ENCODE peak calls at places on chromosomes 16 and 17, in seven cellular contexts. N is tibial artery, F is RWPE1, A is AG09319, E is H9, D is fibroblast of pulmonary artery, K is OCI-LY7. W is an unnamed sample.

GRCh38 chr17:72477529-72477928 is 356.7 kb downstream of the SOX9 start:
- DNase-seq in D (no peak), F (peak; percentile 46), K (no peak), N (no peak), E (no peak), A (no peak), W (no peak)

GRCh38 chr16:50742521-50743150 is 750 bp downstream of the CYLD start:
- DNase-seq in A (no peak), N (peak; percentile 68), K (peak; percentile 44), E (no peak), D (peak; percentile 20), F (peak; percentile 36), W (peak; percentile 64)

GRCh38 chr17:35313875-35314409 is 59.5 kb downstream of the SLFN11 start:
- DNase-seq in K (no peak), A (no peak), N (peak; percentile 68), E (peak; percentile 42), F (no peak), D (no peak), W (peak; percentile 32)

GRCh38 chr17:61398721-61399130 is 917 bp upstream of the TBX2 start:
- DNase-seq in A (no peak), D (no peak), E (no peak), K (no peak), N (no peak), F (no peak), W (no peak)

GRCh38 chr17:29571883-29572681 is 3.6 kb downstream of the TP53I13 start:
- DNase-seq in A (no peak), K (no peak), F (no peak), N (peak; percentile 68), D (no peak), E (peak; percentile 35), W (peak; percentile 16)

GRCh38 chr17:20967776-20968175 is 75.0 kb downstream of the USP22 start:
- DNase-seq in A (no peak), E (no peak), D (peak; percentile 29), K (no peak), N (no peak), F (no peak), W (no peak)

GRCh38 chr17:6639651-6640535 is 618 bp downstream of the KIAA0753 start:
- DNase-seq in N (peak; percentile 63), K (peak; percentile 53), D (peak; percentile 45), F (peak; percentile 25), E (peak; percentile 52), A (peak; percentile 3), W (peak; percentile 36)

GRCh38 chr16:85420501-85421337 is 192.4 kb upstream of the GSE1 start:
- DNase-seq in N (no peak), F (peak; percentile 49), D (peak; percentile 58), K (peak; percentile 77), E (peak; percentile 78), A (no peak), W (peak; percentile 83)

GRCh38 chr16:48681520-48681919 is 71.5 kb upstream of the N4BP1 start:
- DNase-seq in F (peak; percentile 8), E (no peak), A (no peak), K (peak; percentile 7), N (no peak), D (no peak), W (no peak)

GRCh38 chr17:58002154-58002553 is 4.9 kb downstream of the SRSF1 start:
- DNase-seq in N (no peak), A (no peak), K (no peak), D (no peak), E (no peak), F (no peak), W (no peak)

GRCh38 chr17:63140255-63140654 is 174.2 kb downstream of the TANC2 start:
- DNase-seq in K (no peak), E (no peak), F (no peak), D (peak; percentile 48), A (no peak), N (no peak), W (no peak)

GRCh38 chr17:50564916-50565315 is 4.4 kb downstream of the CACNA1G start:
- DNase-seq in E (no peak), F (no peak), A (peak; percentile 83), D (peak; percentile 76), K (no peak), N (peak; percentile 90), W (no peak)

GRCh38 chr17:37605813-37606505 is 3.3 kb downstream of the SYNRG start:
- DNase-seq in F (no peak), N (no peak), E (no peak), D (no peak), A (no peak), K (peak; percentile 78), W (no peak)

GRCh38 chr16:65212791-65213190 is 90.9 kb upstream of the CDH11 start:
- DNase-seq in N (no peak), K (no peak), D (no peak), A (no peak), E (no peak), F (no peak), W (no peak)

GRCh38 chr16:89863741-89864391 is 9.5 kb upstream of the TCF25 start:
- DNase-seq in E (no peak), D (peak; percentile 84), F (peak; percentile 33), N (no peak), K (peak; percentile 71), A (no peak), W (no peak)

GRCh38 chr16:66740533-66740932 is 10.9 kb downstream of the DYNC1LI2 start:
- DNase-seq in K (no peak), N (no peak), A (no peak), F (no peak), D (peak; percentile 42), E (no peak), W (no peak)

GRCh38 chr17:51298508-51299371 is 38.4 kb downstream of the UTP18 start:
- DNase-seq in N (no peak), D (peak; percentile 66), K (peak; percentile 55), A (no peak), F (peak; percentile 31), E (peak; percentile 43), W (no peak)

GRCh38 chr16:12262454-12263180 is 286.1 kb downstream of the SNX29 start:
- DNase-seq in E (no peak), A (no peak), K (no peak), N (no peak), F (no peak), D (no peak), W (no peak)

GRCh38 chr16:68344252-68344651 is 33.4 kb downstream of the PRMT7 start:
- DNase-seq in A (no peak), E (no peak), F (no peak), K (no peak), N (no peak), D (no peak), W (no peak)

GRCh38 chr17:27670791-27671590 is 40.0 kb downstream of the LGALS9 start:
- DNase-seq in F (no peak), K (no peak), E (peak; percentile 39), N (no peak), D (no peak), A (no peak), W (no peak)

DNA sequence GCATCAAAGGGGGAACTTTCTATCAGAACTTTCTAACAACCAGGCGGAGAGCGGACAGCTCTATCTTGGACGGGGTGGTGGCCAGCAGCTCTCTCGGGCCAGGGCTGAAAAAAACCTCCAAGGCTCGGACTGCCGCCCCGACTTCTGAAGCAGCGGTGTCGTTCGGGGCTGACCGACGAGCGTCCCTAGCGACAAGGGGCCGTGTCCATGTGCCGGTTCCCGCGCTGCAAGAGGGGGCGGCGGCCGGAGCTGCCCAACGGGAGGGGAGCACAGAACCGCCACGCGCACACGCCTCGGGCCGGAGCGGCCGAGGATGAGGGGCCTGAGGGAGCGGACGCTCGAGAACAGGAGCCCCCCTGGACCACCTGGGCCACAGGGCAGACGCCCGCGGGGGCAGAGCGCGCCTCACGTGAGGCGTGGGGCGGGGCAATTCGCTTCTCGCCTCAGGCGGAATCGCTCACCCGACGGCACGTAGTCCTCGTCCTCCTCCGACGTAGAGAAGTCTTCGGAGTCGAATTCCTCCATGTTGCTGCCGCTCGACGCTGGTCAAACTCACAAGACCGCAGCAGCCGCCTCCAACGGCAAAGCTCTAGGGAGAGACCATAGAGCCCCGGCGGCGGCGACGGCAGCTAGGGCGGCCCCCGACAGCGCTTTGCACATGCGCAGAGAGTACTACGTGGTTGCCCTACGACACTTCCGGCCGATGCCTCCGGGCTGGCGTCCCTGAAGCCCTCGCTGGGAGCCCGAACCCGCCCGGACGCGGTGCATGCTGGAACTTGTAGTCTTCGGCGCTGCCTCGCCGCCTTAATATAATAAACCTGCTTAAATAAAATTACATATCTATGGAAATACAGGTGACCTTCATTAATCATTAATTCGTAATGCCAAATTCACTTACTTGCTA is at the start of gene CFDP1:
- DNase-seq in K (peak; percentile 97), E (peak; percentile 95), F (peak; percentile 98), D (peak; percentile 96), A (peak; percentile 84), N (peak; percentile 98), W (peak; percentile 93)
- TF ChIP-seq CTCF in K (no peak), E (no peak), F (no peak), D (no peak), A (no peak), N (no peak), W (no peak)

GRCh38 chr17:73910216-73910615 is 266.0 kb upstream of the SDK2 start:
- DNase-seq in K (peak; percentile 22), N (no peak), D (no peak), E (no peak), F (no peak), A (no peak), W (no peak)
- TF ChIP-seq CTCF in K (no peak), N (no peak), D (no peak), E (no peak), F (no peak), A (no peak), W (no peak)

DNA sequence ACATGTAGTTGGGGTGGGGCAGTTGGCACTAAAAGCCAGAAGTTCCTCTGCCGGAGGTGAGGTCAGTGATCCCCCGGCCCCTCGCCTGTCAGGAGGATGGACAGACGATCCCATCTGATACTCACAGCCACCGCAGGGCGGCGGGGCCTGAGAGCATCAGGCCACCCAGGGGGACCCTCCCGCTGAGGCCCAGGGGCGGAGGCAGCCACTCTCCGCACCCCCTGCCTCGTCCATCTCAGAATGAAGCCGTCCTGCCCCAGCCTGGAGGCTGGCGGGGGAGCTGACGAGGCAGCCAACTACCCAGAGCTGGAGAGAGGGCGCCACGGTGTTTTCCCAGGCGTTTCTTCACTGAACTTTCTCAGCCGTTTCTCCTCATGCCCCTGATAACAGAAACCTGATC is 22.6 kb downstream of the TPSD1 start:
- DNase-seq in A (no peak), K (no peak), D (no peak), N (no peak), F (no peak), E (no peak), W (no peak)
- TF ChIP-seq CTCF in A (no peak), K (no peak), D (no peak), N (no peak), F (no peak), E (peak; percentile 24), W (no peak)

DNA sequence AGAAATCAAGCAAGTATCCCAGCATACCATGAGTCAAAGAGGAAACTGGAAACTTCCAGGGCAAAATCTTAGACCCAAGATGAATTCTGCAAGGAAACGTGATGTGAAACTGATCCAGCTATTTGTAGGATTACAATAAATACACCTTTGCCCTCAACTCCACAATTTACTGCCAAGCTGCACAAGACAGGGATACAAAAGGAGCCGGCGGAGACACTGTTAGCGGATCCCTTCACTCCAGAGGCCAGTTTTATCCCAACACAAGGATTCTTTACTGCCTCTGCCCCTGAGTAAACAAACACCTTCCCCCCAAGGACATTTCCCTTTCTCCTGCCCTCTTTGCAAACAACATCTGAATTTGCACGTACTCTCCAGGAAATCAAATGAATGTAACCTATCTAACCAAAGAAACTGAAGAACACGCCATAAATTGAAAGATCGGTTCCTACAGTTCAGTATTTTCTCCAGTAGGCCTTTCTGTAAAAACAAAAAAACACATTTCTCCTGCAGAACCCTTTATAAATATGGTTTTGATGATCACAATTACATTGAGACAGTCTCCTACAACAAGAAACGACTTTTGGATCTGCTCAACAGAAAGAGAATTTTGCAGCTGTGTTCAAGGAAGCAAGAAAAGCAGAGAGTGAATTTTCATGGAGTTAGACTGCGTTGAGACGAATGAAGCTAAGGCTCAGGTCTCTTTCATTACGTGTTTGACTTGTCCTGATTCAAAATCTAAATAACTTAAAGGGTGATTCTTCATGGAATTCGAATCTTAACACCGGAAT is 1.4 kb upstream of the CBX2 start:
- DNase-seq in N (no peak), F (no peak), D (no peak), E (no peak), A (no peak), K (no peak), W (no peak)
- TF ChIP-seq CTCF in N (no peak), F (no peak), D (no peak), E (no peak), A (no peak), K (no peak), W (no peak)

W was measured in natural killer cell.